ENCODE peak calls at places on chromosomes 6 and 20, in nine cellular contexts. L, Q, N, Z, G, Y, J, R and E are unnamed samples.

GRCh38 chr6:144285798-144286502 is 815 bp downstream of the UTRN start:
- DNase-seq in L (peak; percentile 24), Q (peak; percentile 36), N (peak; percentile 45), Z (peak; percentile 71), G (peak; percentile 66), Y (peak; percentile 57), J (peak; percentile 91), R (peak; percentile 79), E (peak; percentile 60)

GRCh38 chr20:2741463-2741862 is 48.9 kb downstream of the EBF4 start:
- DNase-seq in L (no peak), Q (no peak), N (no peak), Z (no peak), G (no peak), Y (no peak), J (no peak), R (no peak), E (no peak)

GRCh38 chr20:2128542-2128941 is 26.9 kb downstream of the STK35 start:
- DNase-seq in L (no peak), Q (no peak), N (no peak), Z (no peak), G (no peak), Y (no peak), J (no peak), R (no peak), E (no peak)

GRCh38 chr20:25623225-25623735 is 534 bp downstream of the NANP start:
- DNase-seq in L (peak; percentile 64), Q (peak; percentile 3), N (peak; percentile 34), Z (peak; percentile 41), G (peak; percentile 61), Y (peak; percentile 10), J (peak; percentile 65), R (peak; percentile 74), E (peak; percentile 49)

GRCh38 chr6:132333639-132334516 is 67.4 kb downstream of the MOXD1 start:
- DNase-seq in L (peak; percentile 88), Q (no peak), N (peak; percentile 87), Z (no peak), G (peak; percentile 72), Y (peak; percentile 72), J (no peak), R (no peak), E (no peak)

GRCh38 chr20:21681932-21682318 is 23.5 kb upstream of the PAX1 start:
- DNase-seq in L (no peak), Q (no peak), N (no peak), Z (no peak), G (no peak), Y (no peak), J (no peak), R (peak; percentile 45), E (no peak)

GRCh38 chr6:112802154-112802553 is 455.0 kb downstream of the RFPL4B start:
- DNase-seq in L (no peak), Q (no peak), N (peak; percentile 84), Z (no peak), G (peak; percentile 25), Y (no peak), J (no peak), R (no peak), E (no peak)

GRCh38 chr20:7449269-7449668 is 491.0 kb downstream of the HAO1 start:
- DNase-seq in L (no peak), Q (no peak), N (peak; percentile 18), Z (no peak), G (no peak), Y (no peak), J (no peak), R (no peak), E (no peak)

GRCh38 chr6:35034411-35035171 is 106.5 kb downstream of the TCP11 start:
- DNase-seq in L (no peak), Q (no peak), N (no peak), Z (no peak), G (no peak), Y (peak; percentile 54), J (peak; percentile 83), R (no peak), E (no peak)

GRCh38 chr6:116424001-116424400 is 37.2 kb upstream of the CALHM6 start:
- DNase-seq in L (no peak), Q (no peak), N (no peak), Z (no peak), G (no peak), Y (no peak), J (no peak), R (no peak), E (no peak)

GRCh38 chr20:38893485-38894090 is 32.6 kb upstream of the FAM83D start:
- DNase-seq in L (peak; percentile 43), Q (no peak), N (peak; percentile 58), Z (peak; percentile 76), G (peak; percentile 79), Y (peak; percentile 86), J (peak; percentile 83), R (no peak), E (peak; percentile 89)

GRCh38 chr6:45420909-45421699 is 43.4 kb upstream of the SUPT3H start:
- DNase-seq in L (no peak), Q (no peak), N (peak; percentile 43), Z (no peak), G (peak; percentile 6), Y (no peak), J (no peak), R (no peak), E (no peak)

GRCh38 chr6:45423111-45423900 is 45.6 kb upstream of the SUPT3H start:
- DNase-seq in L (no peak), Q (no peak), N (peak; percentile 32), Z (peak; percentile 65), G (peak; percentile 28), Y (no peak), J (peak; percentile 74), R (peak; percentile 72), E (peak; percentile 39)

GRCh38 chr6:45422541-45423110 is 44.9 kb upstream of the SUPT3H start:
- DNase-seq in L (no peak), Q (no peak), N (peak; percentile 76), Z (peak; percentile 73), G (peak; percentile 38), Y (peak; percentile 25), J (peak; percentile 78), R (no peak), E (peak; percentile 50)

GRCh38 chr6:45420083-45420908 is 42.6 kb upstream of the SUPT3H start:
- DNase-seq in L (no peak), Q (no peak), N (peak; percentile 77), Z (peak; percentile 69), G (peak; percentile 10), Y (no peak), J (no peak), R (no peak), E (no peak)

GRCh38 chr6:45421700-45422540 is 44.2 kb upstream of the SUPT3H start:
- DNase-seq in L (peak; percentile 16), Q (peak; percentile 8), N (peak; percentile 73), Z (peak; percentile 80), G (peak; percentile 70), Y (peak; percentile 61), J (peak; percentile 81), R (peak; percentile 71), E (peak; percentile 58)
- TF ChIP-seq CTCF in L (peak; percentile 45), Q (no peak), N (peak; percentile 58), Z (peak; percentile 11), G (peak; percentile 44), Y (no peak), J (peak; percentile 38), R (no peak), E (no peak)

DNA sequence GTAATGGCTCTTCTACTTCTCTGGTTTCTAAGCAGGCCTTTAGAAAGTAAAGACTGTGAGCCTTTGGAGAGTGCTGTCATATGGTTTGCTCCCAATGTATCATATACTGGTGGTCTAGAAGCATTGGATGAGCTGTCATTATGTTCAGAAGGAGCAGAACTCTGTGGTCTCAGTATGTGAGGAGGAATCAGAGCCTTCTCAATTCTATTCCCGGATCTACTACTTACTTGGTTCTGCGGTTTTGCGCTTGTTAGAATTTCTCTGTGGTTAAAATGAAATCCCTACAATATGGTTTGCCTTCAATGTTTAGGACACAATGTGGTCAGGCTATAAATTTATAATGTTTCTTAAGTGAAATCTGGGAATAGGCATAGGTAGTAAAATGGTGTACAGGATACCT is 64.6 kb downstream of the RWDD2A start:
- DNase-seq in L (no peak), Q (no peak), N (no peak), Z (no peak), G (no peak), Y (no peak), J (no peak), R (no peak), E (no peak)
- TF ChIP-seq CTCF in L (no peak), Q (no peak), N (no peak), Z (no peak), G (no peak), Y (no peak), J (no peak), R (no peak), E (no peak)

GRCh38 chr6:53986165-53986720 is 125.0 kb upstream of the MLIP start:
- DNase-seq in L (peak; percentile 46), Q (no peak), N (peak; percentile 91), Z (peak; percentile 60), G (peak; percentile 72), Y (peak; percentile 61), J (no peak), R (no peak), E (peak; percentile 43)
- TF ChIP-seq CTCF in L (peak; percentile 82), Q (peak; percentile 68), N (peak; percentile 95), Z (peak; percentile 91), G (peak; percentile 94), Y (peak; percentile 75), J (peak; percentile 86), R (peak; percentile 86), E (peak; percentile 60)

GRCh38 chr6:50380409-50381105 is 330.8 kb upstream of the DEFB112 start:
- DNase-seq in L (no peak), Q (no peak), N (no peak), Z (no peak), G (no peak), Y (no peak), J (no peak), R (no peak), E (no peak)

DNA sequence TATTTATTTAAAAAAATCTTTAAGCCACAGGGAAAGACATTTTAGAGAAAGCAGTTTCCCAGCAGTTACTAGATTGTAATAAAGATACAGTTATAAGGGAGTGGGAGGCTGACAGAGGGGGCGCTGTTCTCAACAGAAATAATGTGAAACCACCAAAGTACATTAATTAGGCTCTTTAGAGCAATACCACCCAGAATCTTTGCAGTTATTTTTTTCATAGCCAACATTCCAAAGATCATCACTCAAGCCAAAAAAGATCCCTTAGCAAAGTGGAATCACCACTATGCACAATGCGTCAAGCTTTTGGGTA is 331.3 kb upstream of the DEFB112 start:
- DNase-seq in L (no peak), Q (no peak), N (no peak), Z (peak; percentile 43), G (no peak), Y (peak; percentile 29), J (no peak), R (no peak), E (peak; percentile 38)
- TF ChIP-seq CTCF in L (peak; percentile 28), Q (no peak), N (no peak), Z (peak; percentile 74), G (no peak), Y (peak; percentile 37), J (no peak), R (peak; percentile 54), E (peak; percentile 65)